ENCODE peak calls at places on chromosomes 7 and 10, in four cellular contexts. I is adipocyte, O is ureter, P is fibroblast of the conjunctiva. T is an unnamed sample.

GRCh38 chr10:76303682-76304316 is 872.4 kb downstream of the LRMDA start:
- DNase-seq in I (peak), O (peak), P (peak), T (peak)

GRCh38 chr10:934746-935406 is 3.4 kb upstream of the LARP4B start:
- DNase-seq in I (no peak), O (peak), P (no peak), T (no peak)

GRCh38 chr7:122674502-122674901 is 24.4 kb downstream of the RNF133 start:
- DNase-seq in I (peak), O (no peak), P (peak), T (peak)

GRCh38 chr7:125775319-125775718 is 845.7 kb upstream of the POT1 start:
- DNase-seq in I (no peak), O (no peak), P (no peak), T (no peak)

GRCh38 chr10:44105643-44106042 is 279.3 kb downstream of the CXCL12 start:
- DNase-seq in I (no peak), O (no peak), P (no peak), T (no peak)

GRCh38 chr10:28560617-28561016 is 27.7 kb downstream of the WAC start:
- DNase-seq in I (no peak), O (no peak), P (no peak), T (no peak)

GRCh38 chr7:66143876-66144332 is 29.3 kb downstream of the CRCP start:
- DNase-seq in I (no peak), O (no peak), P (no peak), T (no peak)

GRCh38 chr7:21355406-21355874 is 72.4 kb upstream of the SP4 start:
- DNase-seq in I (no peak), O (no peak), P (no peak), T (no peak)

GRCh38 chr10:36608866-36609265 is 516.5 kb upstream of the ANKRD30A start:
- DNase-seq in I (peak), O (no peak), P (no peak), T (no peak)

GRCh38 chr7:83648464-83649241 is at the start of gene SEMA3E:
- DNase-seq in I (peak), O (peak), P (no peak), T (peak)

GRCh38 chr10:87752571-87752970 is 65.5 kb downstream of the ATAD1 start:
- DNase-seq in I (peak), O (no peak), P (no peak), T (no peak)

GRCh38 chr7:53325061-53325460 is 289.6 kb downstream of the POM121L12 start:
- DNase-seq in I (no peak), O (no peak), P (no peak), T (no peak)

GRCh38 chr7:83655951-83656556 is 7.1 kb upstream of the SEMA3E start:
- DNase-seq in I (peak), O (peak), P (peak), T (peak)

GRCh38 chr10:72812415-72812797 is 81.1 kb upstream of the OIT3 start:
- DNase-seq in I (no peak), O (no peak), P (no peak), T (no peak)

GRCh38 chr10:117486606-117487005 is 55.9 kb upstream of the EMX2 start:
- DNase-seq in I (no peak), O (no peak), P (no peak), T (no peak)

GRCh38 chr7:4665661-4666060 is 16.4 kb upstream of the FOXK1 start:
- DNase-seq in I (peak), O (no peak), P (peak), T (peak)

GRCh38 chr7:99379043-99379577 is 4.6 kb downstream of the ARPC1B start:
- DNase-seq in I (peak), O (peak), P (peak), T (peak)

GRCh38 chr10:108064856-108065255 is 900.4 kb upstream of the SORCS1 start:
- DNase-seq in I (no peak), O (no peak), P (no peak), T (no peak)

T was measured in smooth muscle cell of the brain vasculature.